ENCODE peak calls at places on chromosomes 16 and 17, in five cellular contexts. S, K, H, X and A are unnamed samples.
A peak's percentile ranks its signal among the peaks of the same experiment; 100 is the strongest.

GRCh38 chr16:87806246-87806607 is 40.4 kb upstream of the KLHDC4 start:
- DNase-seq in X (no peak), K (no peak), S (peak; percentile 58), H (no peak), A (no peak)

GRCh38 chr17:77326636-77327035 is 185.9 kb downstream of the SEC14L1 start:
- DNase-seq in X (no peak), S (no peak), K (no peak), H (peak; percentile 11), A (no peak)

GRCh38 chr17:34578016-34578415 is 1.4 kb upstream of the TMEM132E start:
- DNase-seq in H (no peak), S (no peak), X (no peak), K (no peak), A (no peak)

GRCh38 chr17:38357488-38358123 is 6.0 kb downstream of the SOCS7 start:
- DNase-seq in K (no peak), H (no peak), S (peak; percentile 49), X (no peak), A (no peak)

GRCh38 chr16:75244844-75245758 is 6.3 kb downstream of the BCAR1 start:
- DNase-seq in H (peak; percentile 64), S (peak; percentile 96), X (peak; percentile 80), K (peak; percentile 88), A (no peak)

GRCh38 chr17:42720996-42721583 is 23.8 kb downstream of the EZH1 start:
- DNase-seq in H (no peak), X (peak; percentile 77), S (peak; percentile 63), K (no peak), A (no peak)

GRCh38 chr17:46742539-46743270 is 75.8 kb downstream of the WNT3 start:
- DNase-seq in K (no peak), S (peak; percentile 82), H (no peak), X (peak; percentile 84), A (no peak)

GRCh38 chr17:78116411-78116810 is 12.1 kb downstream of the TMC6 start:
- DNase-seq in S (no peak), K (no peak), X (no peak), H (no peak), A (no peak)

GRCh38 chr16:85415196-85415988 is 197.7 kb upstream of the GSE1 start:
- DNase-seq in H (peak; percentile 44), S (no peak), X (no peak), K (no peak), A (peak; percentile 10)

GRCh38 chr16:77759821-77760220 is 28.5 kb upstream of the VAT1L start:
- DNase-seq in H (no peak), S (peak; percentile 18), K (no peak), X (no peak), A (no peak)

GRCh38 chr17:71115669-71115972 is 946.3 kb downstream of the KCNJ2 start:
- DNase-seq in K (no peak), S (peak; percentile 79), X (no peak), H (no peak), A (no peak)

GRCh38 chr17:4839965-4840892 is 7.1 kb downstream of the MINK1 start:
- DNase-seq in S (no peak), K (no peak), X (no peak), H (no peak), A (no peak)

GRCh38 chr16:56851671-56852400 is 13.2 kb upstream of the SLC12A3 start:
- DNase-seq in K (no peak), H (no peak), X (peak; percentile 44), S (peak; percentile 43), A (no peak)
- TF ChIP-seq CTCF in K (no peak), H (no peak), X (peak; percentile 41), S (peak; percentile 70), A (no peak)

DNA sequence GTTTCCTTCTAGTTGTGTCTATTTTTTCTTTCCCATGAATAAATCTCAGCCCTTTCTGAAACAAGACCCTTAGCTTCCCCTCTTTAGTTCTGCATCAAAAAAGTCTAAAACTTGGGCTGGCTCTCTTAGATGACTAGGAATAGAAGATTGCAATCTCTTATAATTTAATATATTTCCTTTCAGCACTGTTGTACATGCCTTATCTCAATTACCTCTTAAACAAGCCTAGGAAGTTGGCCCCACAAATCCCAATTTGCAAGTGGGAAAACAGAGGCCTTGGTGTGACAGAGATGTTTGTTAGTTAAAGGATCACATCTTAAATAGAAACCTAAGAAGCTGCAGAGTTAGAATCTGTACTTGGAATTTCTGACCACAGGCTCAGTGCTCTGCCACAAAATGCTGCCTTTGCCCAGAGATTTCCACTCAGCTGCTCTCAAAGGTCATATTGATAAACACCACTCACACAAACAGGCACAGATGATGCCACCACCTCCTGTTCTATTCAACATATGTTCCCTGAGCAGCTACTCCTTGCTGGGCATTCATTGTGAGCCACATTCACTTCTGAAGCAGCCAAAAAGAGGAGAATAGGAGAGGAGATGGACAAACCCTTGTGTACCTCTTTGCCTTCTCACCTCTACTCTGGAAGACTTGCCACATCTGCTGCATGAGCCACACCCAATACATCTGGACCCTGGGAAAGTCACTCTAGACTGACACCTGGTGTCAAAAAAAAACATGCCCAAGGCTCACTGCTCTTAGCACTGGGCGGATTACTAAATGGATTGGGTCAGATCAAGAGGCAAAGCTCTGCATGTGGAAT is 5.5 kb downstream of the CCDC182 start:
- DNase-seq in H (no peak), X (peak; percentile 53), K (no peak), S (no peak), A (no peak)
- TF ChIP-seq CTCF in H (no peak), X (peak; percentile 63), K (no peak), S (no peak), A (no peak)

GRCh38 chr17:75024686-75025397 is 12.4 kb downstream of the MRPL58 start:
- DNase-seq in K (no peak), X (no peak), H (no peak), S (no peak), A (no peak)
- TF ChIP-seq CTCF in K (no peak), X (no peak), H (no peak), S (no peak), A (no peak)

GRCh38 chr17:47948706-47949196 is 7.4 kb downstream of the PNPO start:
- DNase-seq in K (no peak), S (no peak), X (peak; percentile 85), H (no peak), A (no peak)
- TF ChIP-seq CTCF in K (no peak), S (no peak), X (no peak), H (no peak), A (no peak)

DNA sequence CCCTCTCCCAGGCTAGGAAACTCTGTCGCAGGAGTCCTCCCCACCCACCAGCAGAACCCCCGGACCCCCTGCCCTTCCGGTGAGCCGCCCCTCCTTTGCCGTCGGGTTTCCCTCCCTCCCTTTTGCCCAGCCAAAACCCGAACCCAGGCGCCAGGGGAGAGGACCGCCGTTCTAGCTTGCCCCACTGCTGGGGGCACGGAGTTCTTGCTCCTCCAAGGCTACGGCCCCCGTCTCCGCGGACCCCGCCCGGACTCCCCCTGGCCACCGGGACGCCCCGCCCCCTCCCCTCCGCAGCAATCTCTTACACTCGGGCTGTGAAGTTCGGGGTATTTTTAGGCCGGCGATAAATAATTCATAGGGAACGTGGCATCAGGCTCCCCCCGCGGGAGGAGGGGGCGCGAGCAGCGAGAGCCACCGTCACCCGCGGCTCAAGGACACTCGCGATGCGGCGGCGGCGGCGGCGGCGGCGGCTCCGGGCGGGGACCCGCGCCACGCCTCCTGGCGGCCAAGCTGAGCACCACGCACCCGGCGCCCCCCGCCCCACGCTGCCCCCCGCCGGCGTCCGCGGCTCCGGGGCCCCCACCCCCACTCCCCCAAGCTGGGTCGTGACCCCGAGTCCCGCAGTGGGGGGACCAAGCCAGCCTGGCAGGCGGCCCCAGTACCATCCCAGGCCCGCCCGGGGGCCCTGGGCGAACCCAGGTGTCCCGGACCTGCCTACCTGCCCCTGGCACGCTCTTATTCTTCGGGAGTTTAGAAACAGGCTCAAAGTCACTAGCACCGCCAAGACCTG is at the start of gene GRIN2C:
- DNase-seq in K (no peak), X (no peak), H (no peak), S (no peak), A (peak; percentile 52)
- TF ChIP-seq CTCF in K (peak; percentile 12), X (peak; percentile 82), H (peak; percentile 70), S (no peak), A (no peak)

GRCh38 chr16:67456383-67457140 is 24.4 kb downstream of the ATP6V0D1 start:
- DNase-seq in H (no peak), X (peak; percentile 34), K (peak; percentile 41), S (peak; percentile 78), A (no peak)
- TF ChIP-seq CTCF in H (no peak), X (no peak), K (peak; percentile 53), S (peak; percentile 71), A (no peak)

DNA sequence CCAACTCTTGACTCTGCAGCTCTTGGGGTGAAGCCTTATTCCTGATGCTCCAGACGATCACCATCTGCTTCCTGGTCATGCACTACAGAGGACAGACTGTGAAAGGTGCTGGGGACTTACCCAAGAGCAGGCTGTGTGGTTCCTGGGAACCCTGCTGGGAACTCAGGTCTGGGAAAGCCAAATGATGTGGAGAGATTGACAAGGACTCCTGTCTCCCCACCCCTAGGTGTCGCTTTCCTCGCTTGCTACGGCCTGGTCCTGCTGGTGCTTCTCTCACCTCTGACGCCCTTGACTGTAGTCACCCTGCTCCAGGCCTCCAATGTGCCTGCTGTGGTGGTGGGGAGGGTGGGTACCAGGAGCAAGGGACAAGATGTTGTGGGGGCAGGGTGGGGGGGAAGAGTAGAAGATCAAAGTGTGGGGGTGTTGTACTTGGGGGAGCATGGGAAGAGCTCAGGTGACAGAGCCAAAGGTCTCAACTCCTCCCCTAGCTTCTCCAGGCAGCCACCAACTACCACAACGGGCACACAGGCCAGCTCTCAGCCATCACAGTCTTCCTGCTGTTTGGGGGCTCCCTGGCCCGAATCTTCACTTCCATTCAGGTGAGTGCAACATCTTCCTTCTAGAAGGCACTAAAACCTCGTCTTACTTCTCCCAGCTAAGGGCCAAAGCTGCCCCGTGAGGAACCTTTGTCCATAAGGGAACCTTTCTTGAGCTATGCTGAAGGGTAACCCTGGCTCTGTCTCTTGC is 3.0 kb downstream of the SOX15 start:
- DNase-seq in X (peak; percentile 89), H (no peak), K (no peak), S (no peak), A (no peak)
- TF ChIP-seq CTCF in X (peak; percentile 73), H (no peak), K (no peak), S (peak; percentile 11), A (no peak)

GRCh38 chr16:55647798-55648197 is 8.0 kb upstream of the SLC6A2 start:
- DNase-seq in X (no peak), S (no peak), H (no peak), K (no peak), A (no peak)
- TF ChIP-seq CTCF in X (no peak), S (peak; percentile 37), H (no peak), K (no peak), A (no peak)